ENCODE peak calls at places on chromosomes 13 and 19, in four cellular contexts. K is neural crest cell, D is cardiac muscle cell, E is esophagus squamous epithelium. C is an unnamed sample.

GRCh38 chr13:50104493-50104892 is 89.2 kb downstream of the KCNRG start:
- DNase-seq in K (no peak), D (no peak), E (no peak), C (no peak)

GRCh38 chr13:24264976-24265375 is 44.4 kb upstream of the C1QTNF9 start:
- DNase-seq in K (no peak), D (no peak), E (no peak), C (no peak)

GRCh38 chr19:29048873-29049272 is 164.1 kb downstream of the UQCRFS1 start:
- DNase-seq in K (no peak), D (no peak), E (no peak), C (no peak)

GRCh38 chr19:24040621-24041020 is 46.4 kb upstream of the ZNF254 start:
- DNase-seq in K (no peak), D (no peak), E (no peak), C (no peak)

GRCh38 chr13:33761744-33762143 is 56.2 kb upstream of the RFC3 start:
- DNase-seq in K (peak; percentile 36), D (peak; percentile 14), E (no peak), C (no peak)

GRCh38 chr13:43245374-43245964 is 222.1 kb downstream of the DNAJC15 start:
- DNase-seq in K (no peak), D (no peak), E (no peak), C (no peak)

GRCh38 chr19:46206176-46206575 is 23.4 kb upstream of the IGFL1 start:
- DNase-seq in K (no peak), D (no peak), E (no peak), C (no peak)

GRCh38 chr13:50910483-50910805 is 853 bp downstream of the RNASEH2B start:
- DNase-seq in K (peak; percentile 30), D (peak; percentile 42), E (no peak), C (peak; percentile 77)

GRCh38 chr13:99862243-99862642 is 109.3 kb downstream of the ZIC5 start:
- DNase-seq in K (no peak), D (no peak), E (no peak), C (no peak)

GRCh38 chr13:79346300-79346914 is 59.6 kb downstream of the RBM26 start:
- DNase-seq in K (no peak), D (no peak), E (no peak), C (no peak)

GRCh38 chr19:13026478-13026999 is 31.3 kb downstream of the NFIX start:
- DNase-seq in K (no peak), D (no peak), E (no peak), C (no peak)

GRCh38 chr19:4723465-4724251 is at the start of gene DPP9:
- DNase-seq in K (peak; percentile 99), D (peak; percentile 98), E (peak; percentile 81), C (peak; percentile 99)
- TF ChIP-seq CTCF in K (no peak), D (peak; percentile 22), E (peak; percentile 16), C (peak; percentile 30)

GRCh38 chr13:22929391-22930126 is 251.2 kb upstream of the SGCG start:
- DNase-seq in K (no peak), D (no peak), E (no peak), C (peak; percentile 55)

GRCh38 chr13:22927008-22927393 is 253.8 kb upstream of the SGCG start:
- DNase-seq in K (no peak), D (no peak), E (no peak), C (peak; percentile 70)

GRCh38 chr13:22931576-22931975 is 249.2 kb upstream of the SGCG start:
- DNase-seq in K (no peak), D (no peak), E (no peak), C (no peak)

DNA sequence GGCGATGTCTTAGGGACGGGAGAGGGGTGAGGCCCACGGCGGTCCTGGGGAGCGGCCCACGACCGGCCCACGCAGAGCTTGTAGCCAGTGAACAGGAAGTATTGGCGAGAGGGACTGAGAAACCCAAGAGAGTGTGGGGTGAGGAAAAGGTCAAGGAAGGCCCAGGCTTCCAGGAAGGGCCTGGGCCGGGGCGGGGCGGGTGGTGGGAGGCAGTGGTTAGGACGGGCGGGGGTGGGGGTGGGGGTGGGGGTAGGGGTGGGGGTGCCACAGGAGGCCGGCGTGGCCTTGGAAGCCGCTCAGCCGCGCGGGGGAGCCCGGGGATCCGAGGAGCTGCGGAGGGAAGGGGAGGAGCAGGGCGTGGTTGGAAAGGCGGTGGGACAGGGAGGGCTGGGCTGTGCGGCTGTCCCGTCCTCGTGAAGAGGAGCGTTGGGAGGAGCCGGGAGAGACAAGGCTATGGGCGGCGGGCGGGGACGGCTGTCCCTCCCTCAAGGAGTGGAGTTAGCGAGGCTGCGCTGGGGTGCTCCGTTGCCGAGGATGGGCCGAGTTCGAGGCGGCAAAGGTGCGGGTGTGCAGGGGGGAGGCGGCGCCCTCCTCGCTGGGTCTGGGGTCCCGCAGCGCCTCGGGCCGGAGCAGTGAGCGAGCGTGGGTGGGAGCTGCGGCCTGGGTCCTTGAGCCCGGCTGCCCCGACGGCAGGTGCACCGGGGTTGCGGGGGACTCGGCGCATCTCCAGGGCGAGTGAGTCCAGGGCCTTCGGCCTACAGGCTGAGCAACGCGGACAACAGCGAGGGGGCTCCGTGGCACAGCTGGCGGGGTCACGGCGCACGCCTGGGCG is 254.4 kb upstream of the SGCG start:
- DNase-seq in K (no peak), D (peak; percentile 2), E (no peak), C (peak; percentile 84)
- TF ChIP-seq CTCF in K (no peak), D (no peak), E (no peak), C (no peak)

DNA sequence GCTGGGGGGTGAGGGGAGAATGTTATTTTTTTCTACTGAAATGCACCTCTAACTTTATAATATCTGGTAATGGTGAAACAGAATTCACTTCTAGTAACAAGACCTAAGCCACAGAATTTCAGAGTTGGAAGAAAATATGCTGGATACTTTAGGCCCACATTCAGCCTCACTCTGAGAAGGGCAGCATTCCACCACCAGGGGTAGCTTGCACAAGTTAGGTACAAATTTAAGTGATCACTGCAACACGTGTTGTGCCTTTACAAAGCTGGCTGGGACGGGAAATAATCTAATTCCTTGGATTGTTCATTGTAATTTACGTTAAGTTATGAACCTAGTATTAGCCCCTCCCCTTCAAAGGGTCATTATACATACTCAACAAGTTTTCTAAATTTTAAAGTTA is 192.3 kb downstream of the RGCC start:
- DNase-seq in K (no peak), D (peak; percentile 36), E (no peak), C (no peak)
- TF ChIP-seq CTCF in K (peak; percentile 58), D (peak; percentile 40), E (peak; percentile 12), C (no peak)

DNA sequence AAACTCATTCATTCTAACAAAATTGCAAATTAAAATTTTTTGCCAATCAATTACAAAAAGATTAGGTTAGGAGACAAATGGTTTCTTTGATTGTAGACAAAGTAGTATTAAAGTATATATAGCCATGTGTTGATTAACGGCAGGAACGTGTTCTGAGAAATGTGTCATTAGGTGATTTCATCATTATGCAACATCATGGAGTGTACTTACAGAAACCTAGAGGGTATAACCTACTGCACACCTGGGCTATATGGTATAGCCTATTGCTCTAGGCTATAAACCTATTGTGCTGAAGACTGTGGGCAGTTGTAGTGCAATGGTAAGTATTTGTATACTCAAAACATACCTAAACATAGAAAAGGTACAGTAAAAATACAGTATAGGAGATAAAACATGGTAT is 906.8 kb upstream of the SPRY2 start:
- DNase-seq in K (no peak), D (no peak), E (no peak), C (no peak)
- TF ChIP-seq CTCF in K (no peak), D (no peak), E (no peak), C (no peak)

GRCh38 chr13:32267836-32268439 is 47.2 kb downstream of the ZAR1L start:
- DNase-seq in K (no peak), D (no peak), E (no peak), C (no peak)

GRCh38 chr13:32277838-32278237 is 37.3 kb downstream of the ZAR1L start:
- DNase-seq in K (no peak), D (no peak), E (no peak), C (no peak)

GRCh38 chr13:32272021-32272695 is 43.0 kb downstream of the ZAR1L start:
- DNase-seq in K (no peak), D (no peak), E (no peak), C (no peak)
- TF ChIP-seq CTCF in K (no peak), D (no peak), E (no peak), C (no peak)

GRCh38 chr19:42606660-42607351 is 12.1 kb upstream of the CEACAM8 start:
- DNase-seq in K (peak; percentile 60), D (peak; percentile 18), E (no peak), C (no peak)
- TF ChIP-seq CTCF in K (peak; percentile 68), D (peak; percentile 67), E (peak; percentile 70), C (peak; percentile 53)